ENCODE peak calls at places on chromosome 16, in ten cellular contexts. H is spleen, W is heart left ventricle, Q is Peyer's patch, L is gastrocnemius medialis, Y is sigmoid colon, F is esophagus squamous epithelium, G is esophagus muscularis mucosa, U is body of pancreas, E is tibial nerve. B is an unnamed sample.
A peak's percentile ranks its signal among the peaks of the same experiment; 100 is the strongest.

GRCh38 chr16:2296662-2297505 is 29.0 kb upstream of the RNPS1 start:
- DNase-seq in L (no peak), Q (peak; percentile 47), W (no peak), G (no peak), E (no peak), F (no peak), Y (no peak), U (peak; percentile 61), H (no peak), B (no peak)

GRCh38 chr16:50613281-50613991 is 65.2 kb downstream of the NKD1 start:
- DNase-seq in Q (peak; percentile 55), F (no peak), Y (peak; percentile 75), H (no peak), G (no peak), U (no peak), L (no peak), W (peak; percentile 51), E (no peak), B (no peak)

GRCh38 chr16:85950519-85950918 is 51.6 kb downstream of the IRF8 start:
- DNase-seq in E (no peak), F (no peak), G (no peak), Q (no peak), U (no peak), L (no peak), Y (no peak), H (no peak), W (no peak), B (no peak)

GRCh38 chr16:75236232-75236631 is 15.2 kb downstream of the BCAR1 start:
- DNase-seq in G (no peak), H (no peak), Y (no peak), F (no peak), Q (no peak), W (no peak), U (no peak), L (no peak), E (no peak), B (no peak)

GRCh38 chr16:12801511-12802042 is 2.1 kb downstream of the CPPED1 start:
- DNase-seq in W (peak; percentile 33), F (no peak), E (peak; percentile 43), G (no peak), H (no peak), Y (no peak), U (no peak), L (peak; percentile 3), Q (no peak), B (no peak)

GRCh38 chr16:57297856-57298255 is 13.4 kb upstream of the PLLP start:
- DNase-seq in L (no peak), F (no peak), W (no peak), E (no peak), Y (peak; percentile 40), Q (peak; percentile 52), H (peak; percentile 74), U (no peak), G (no peak), B (no peak)

GRCh38 chr16:81636298-81636960 is 142.7 kb upstream of the PLCG2 start:
- DNase-seq in H (no peak), L (no peak), Q (no peak), F (no peak), E (no peak), W (no peak), U (no peak), G (no peak), Y (no peak), B (no peak)

GRCh38 chr16:68281368-68282063 is 17.2 kb downstream of the SLC7A6 start:
- DNase-seq in Q (no peak), U (no peak), F (no peak), H (no peak), Y (no peak), L (no peak), W (no peak), E (no peak), G (no peak), B (no peak)

GRCh38 chr16:14307623-14308356 is 236.7 kb downstream of the MRTFB start:
- DNase-seq in H (peak; percentile 63), W (no peak), L (peak; percentile 84), F (no peak), U (peak; percentile 64), E (no peak), Y (no peak), Q (no peak), G (no peak), B (peak; percentile 60)

GRCh38 chr16:85522842-85523601 is 90.1 kb upstream of the GSE1 start:
- DNase-seq in F (no peak), E (no peak), L (no peak), U (no peak), G (no peak), H (no peak), Q (no peak), W (peak; percentile 56), Y (peak; percentile 83), B (no peak)

GRCh38 chr16:89602273-89602951 is 11.0 kb upstream of the DPEP1 start:
- DNase-seq in U (no peak), Y (no peak), Q (no peak), G (no peak), F (no peak), E (no peak), H (no peak), W (no peak), L (no peak), B (no peak)

GRCh38 chr16:85004587-85005205 is 6.6 kb downstream of the ZDHHC7 start:
- DNase-seq in W (no peak), Q (no peak), F (no peak), L (no peak), Y (no peak), E (no peak), H (no peak), G (no peak), U (no peak), B (no peak)

GRCh38 chr16:10509534-10510025 is 70.8 kb downstream of the EMP2 start:
- DNase-seq in E (peak; percentile 40), G (no peak), Y (peak; percentile 76), F (no peak), H (no peak), U (peak; percentile 65), Q (no peak), L (peak; percentile 47), W (peak; percentile 61), B (peak; percentile 71)

GRCh38 chr16:86516618-86517003 is 6.3 kb downstream of the FOXF1 start:
- DNase-seq in W (no peak), Q (peak; percentile 50), U (no peak), E (no peak), H (no peak), G (no peak), Y (peak; percentile 77), L (no peak), F (no peak), B (no peak)

GRCh38 chr16:85402910-85403692 is 210.0 kb upstream of the GSE1 start:
- DNase-seq in H (peak; percentile 63), W (peak; percentile 75), F (no peak), E (no peak), L (no peak), Y (peak; percentile 69), U (no peak), Q (no peak), G (no peak), B (peak; percentile 59)

GRCh38 chr16:72530434-72530833 is 358.5 kb upstream of the PMFBP1 start:
- DNase-seq in F (no peak), L (no peak), G (no peak), U (no peak), Y (no peak), W (no peak), H (no peak), E (no peak), Q (no peak), B (no peak)

DNA sequence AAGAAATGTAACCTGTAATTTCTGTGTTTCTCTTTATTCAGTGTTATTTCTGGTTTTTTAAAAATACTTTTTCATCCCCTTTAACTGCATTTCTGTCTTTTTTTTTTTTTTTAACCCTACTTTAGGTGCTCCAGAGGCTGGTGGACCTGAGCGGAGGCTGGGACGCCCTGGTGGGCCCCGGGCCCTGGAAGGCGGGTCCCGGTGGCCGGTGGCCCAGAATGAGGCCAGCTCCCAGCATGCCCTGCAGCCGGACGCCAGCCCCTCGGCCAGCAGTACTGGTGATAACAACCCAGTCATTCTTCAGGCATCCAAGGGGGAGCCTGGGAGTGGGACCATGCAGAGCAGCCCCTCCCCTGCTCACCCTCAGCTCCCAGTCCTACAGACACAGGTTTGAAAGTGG is 1.5 kb downstream of the SRCAP start:
- DNase-seq in W (peak; percentile 60), E (no peak), G (no peak), L (no peak), Y (no peak), U (no peak), F (no peak), H (peak; percentile 76), Q (no peak), B (no peak)
- TF ChIP-seq POLR2A in W (no peak), E (no peak), G (no peak), L (no peak), Y (no peak), U (no peak), F (no peak), H (no peak), Q (no peak), B (no peak)

DNA sequence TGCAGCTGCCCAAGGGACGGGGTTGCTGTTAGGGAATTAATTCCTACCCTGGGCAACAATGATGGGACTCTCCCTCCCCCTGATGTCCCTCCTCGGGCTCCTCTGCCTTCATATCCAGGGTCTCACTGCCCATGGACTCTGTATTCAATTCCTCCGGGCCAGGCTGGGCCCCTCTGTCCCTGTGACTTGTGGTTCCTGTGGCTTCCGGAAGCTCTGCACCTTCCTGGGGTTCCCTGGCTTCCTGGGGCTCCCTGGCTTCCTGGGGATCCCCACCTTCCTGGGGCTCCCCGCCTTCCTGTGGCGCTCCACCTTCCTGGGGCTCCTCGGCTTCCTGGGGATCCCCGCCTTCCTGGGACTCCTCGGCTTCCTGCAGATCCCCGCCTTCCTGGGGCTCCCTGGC is 35.2 kb downstream of the SRL start:
- DNase-seq in U (no peak), F (no peak), Q (no peak), G (no peak), E (no peak), L (no peak), W (no peak), H (no peak), Y (no peak), B (no peak)
- H3K27ac ChIP-seq in U (no peak overlapping the region), F (no peak overlapping the region), Q (no peak overlapping the region), G (no peak overlapping the region), E (no peak overlapping the region), L (peak overlapping the region; percentile 91), W (peak overlapping the region; percentile 14), H (no peak overlapping the region), Y (no peak overlapping the region), B (no peak overlapping the region)

GRCh38 chr16:21053595-21053994 is 97.1 kb downstream of the DNAH3 start:
- DNase-seq in W (no peak), Y (no peak), G (no peak), Q (no peak), U (no peak), F (no peak), E (no peak), H (no peak), L (no peak), B (no peak)
- H3K4me3 ChIP-seq in W (no peak overlapping the region), Y (no peak overlapping the region), G (no peak overlapping the region), Q (no peak overlapping the region), U (no peak overlapping the region), F (no peak overlapping the region), E (no peak overlapping the region), H (no peak overlapping the region), L (no peak overlapping the region), B (no peak overlapping the region)

DNA sequence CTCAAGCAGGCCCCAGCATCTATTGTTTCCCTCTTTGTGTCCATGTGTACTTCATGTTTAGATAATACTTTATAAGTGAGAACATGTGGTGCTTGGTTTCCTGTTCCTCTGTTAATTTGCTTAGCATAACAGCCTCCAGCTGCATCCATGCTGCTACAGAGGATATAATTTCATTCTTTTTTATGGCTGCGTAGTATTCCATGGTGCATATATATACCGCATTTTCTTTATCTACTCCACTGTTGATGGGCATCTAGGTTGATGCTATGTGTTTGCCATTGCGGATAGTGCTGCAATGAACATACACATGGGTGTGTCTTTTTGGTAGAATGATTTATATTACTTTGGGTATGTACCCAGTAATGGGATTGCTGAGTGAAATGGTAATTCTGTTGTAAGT is 31.4 kb upstream of the SCNN1B start:
- DNase-seq in H (no peak), G (no peak), L (no peak), Y (no peak), W (no peak), F (no peak), Q (no peak), E (no peak), U (no peak), B (no peak)
- TF ChIP-seq POLR2A in H (no peak), G (no peak), L (no peak), Y (no peak), W (no peak), F (no peak), Q (no peak), E (no peak), U (no peak), B (no peak)

B was measured in right lobe of liver.